ENCODE peak calls at places on chromosome 13, in nine cellular contexts. R is left kidney, A is cardiac fibroblast, B is right atrium auricular region, D is activated T-helper 1 cell treated with Interleukin-2 at 50 U/mL for 16 hours, F is brain microvascular endothelial cell, I is NCI-H2081, O is posterior cingulate gyrus, T is tibial nerve. X is an unnamed sample.

GRCh38 chr13:113479179-113479578 is 11.3 kb downstream of the DCUN1D2 start:
- DNase-seq in F (no peak), B (no peak), D (no peak), R (no peak), T (no peak), A (no peak), I (no peak), O (no peak), X (no peak)

GRCh38 chr13:113489549-113490495 is 689 bp downstream of the DCUN1D2 start:
- DNase-seq in O (peak), T (no peak), F (peak), A (peak), R (peak), I (peak), B (no peak), D (no peak), X (peak)

GRCh38 chr13:50453238-50453637 is 390.3 kb downstream of the DLEU7 start:
- DNase-seq in D (no peak), F (no peak), A (peak), I (no peak), B (no peak), R (no peak), T (no peak), O (no peak), X (no peak)

GRCh38 chr13:72244788-72245187 is 377.8 kb upstream of the DACH1 start:
- DNase-seq in I (no peak), T (no peak), R (no peak), B (no peak), A (no peak), F (no peak), O (no peak), D (no peak), X (no peak)

GRCh38 chr13:102484329-102484728 is 82.5 kb upstream of the FGF14 start:
- DNase-seq in F (peak), I (no peak), T (no peak), R (peak), D (no peak), B (no peak), A (peak), O (no peak), X (no peak)

GRCh38 chr13:111153977-111154332 is 38.8 kb downstream of the ARHGEF7 start:
- DNase-seq in I (peak), B (peak), F (peak), A (no peak), T (peak), O (peak), D (peak), R (no peak), X (peak)

GRCh38 chr13:113589251-113589960 is 4.9 kb downstream of the TFDP1 start:
- DNase-seq in O (peak), A (no peak), B (peak), F (no peak), I (no peak), R (no peak), T (no peak), D (no peak), X (no peak)

GRCh38 chr13:26596458-26596857 is 39.0 kb downstream of the WASF3 start:
- DNase-seq in T (no peak), O (no peak), F (no peak), B (no peak), D (no peak), R (no peak), A (no peak), I (no peak), X (no peak)

GRCh38 chr13:45231722-45232121 is 30.9 kb upstream of the KCTD4 start:
- DNase-seq in T (no peak), O (no peak), B (no peak), R (peak), D (no peak), I (peak), A (peak), F (peak), X (no peak)

GRCh38 chr13:49265822-49266221 is 18.1 kb downstream of the CDADC1 start:
- DNase-seq in T (no peak), O (no peak), D (no peak), F (peak), I (no peak), B (no peak), A (peak), R (no peak), X (no peak)

GRCh38 chr13:66994097-66994496 is 236.0 kb downstream of the PCDH9 start:
- DNase-seq in A (peak), I (peak), R (peak), T (peak), O (peak), B (peak), D (no peak), F (peak), X (peak)

GRCh38 chr13:85197431-85197830 is 601.8 kb downstream of the SLITRK6 start:
- DNase-seq in R (no peak), F (no peak), O (no peak), A (peak), B (no peak), I (no peak), T (no peak), D (no peak), X (no peak)

GRCh38 chr13:58680115-58680514 is 1048.6 kb downstream of the PCDH17 start:
- DNase-seq in D (no peak), O (no peak), B (no peak), T (no peak), R (no peak), F (no peak), A (no peak), I (no peak), X (no peak)